ENCODE peak calls at places on chromosomes 16 and 17, in nine cellular contexts. R is neural progenitor cell, D is GM23248, Z is hepatocyte, W is PC-3, G is OCI-LY7, U is HCT116, T is SK-N-SH, S is MM.1S. N is an unnamed sample.
A peak's percentile ranks its signal among the peaks of the same experiment; 100 is the strongest.

GRCh38 chr17:79852748-79853147 is 13.5 kb upstream of the CBX4 start:
- DNase-seq in R (no peak), D (peak; percentile 57), Z (no peak), W (peak; percentile 36), G (no peak), U (no peak), T (no peak), S (peak; percentile 54), N (no peak)

GRCh38 chr16:73040136-73040535 is 7.8 kb downstream of the ZFHX3 start:
- DNase-seq in R (peak; percentile 57), D (no peak), Z (no peak), W (no peak), G (no peak), U (no peak), T (no peak), S (no peak), N (peak; percentile 95)

GRCh38 chr17:40084477-40084876 is 15.9 kb downstream of the NR1D1 start:
- DNase-seq in R (no peak), D (no peak), Z (no peak), W (no peak), G (no peak), U (no peak), T (no peak), S (no peak), N (no peak)

GRCh38 chr17:8556074-8556473 is 74.5 kb downstream of the MYH10 start:
- DNase-seq in R (no peak), D (peak; percentile 7), Z (peak; percentile 27), W (peak; percentile 69), G (no peak), U (peak; percentile 8), T (no peak), S (no peak), N (no peak)

GRCh38 chr17:33266116-33266515 is 27.0 kb downstream of the ASIC2 start:
- DNase-seq in R (no peak), D (peak; percentile 50), Z (no peak), W (no peak), G (no peak), U (no peak), T (no peak), S (no peak), N (no peak)

GRCh38 chr16:11794991-11795886 is 1.8 kb downstream of the ZC3H7A start:
- DNase-seq in R (no peak), D (peak; percentile 35), Z (no peak), W (no peak), G (no peak), U (no peak), T (no peak), S (no peak), N (no peak)

GRCh38 chr16:71894229-71894920 is 956 bp upstream of the IST1 start:
- DNase-seq in R (peak; percentile 79), D (peak; percentile 74), Z (peak; percentile 67), W (peak; percentile 59), G (peak; percentile 43), U (peak; percentile 43), T (peak; percentile 37), S (peak; percentile 77), N (peak; percentile 85)

GRCh38 chr17:20035501-20035900 is 26.3 kb downstream of the SPECC1 start:
- DNase-seq in R (no peak), D (no peak), Z (no peak), W (no peak), G (no peak), U (no peak), T (no peak), S (no peak), N (no peak)

GRCh38 chr16:9060225-9060624 is 31.2 kb upstream of the HAPSTR1 start:
- DNase-seq in R (no peak), D (peak; percentile 51), Z (no peak), W (peak; percentile 39), G (no peak), U (no peak), T (no peak), S (no peak), N (no peak)

GRCh38 chr17:81885869-81886548 is 5.4 kb downstream of the ALYREF start:
- DNase-seq in R (no peak), D (peak; percentile 81), Z (no peak), W (peak; percentile 93), G (no peak), U (no peak), T (peak; percentile 21), S (no peak), N (no peak)

GRCh38 chr16:74732951-74733350 is 32.3 kb upstream of the MLKL start:
- DNase-seq in R (no peak), D (no peak), Z (no peak), W (no peak), G (no peak), U (no peak), T (no peak), S (no peak), N (no peak)

GRCh38 chr16:74730049-74730683 is 29.5 kb upstream of the MLKL start:
- DNase-seq in R (no peak), D (no peak), Z (peak; percentile 53), W (peak; percentile 50), G (no peak), U (no peak), T (no peak), S (no peak), N (no peak)

GRCh38 chr16:74734361-74735161 is 33.9 kb upstream of the MLKL start:
- DNase-seq in R (peak; percentile 77), D (peak; percentile 27), Z (no peak), W (no peak), G (no peak), U (no peak), T (no peak), S (no peak), N (peak; percentile 86)

GRCh38 chr16:74735162-74735452 is 34.4 kb upstream of the MLKL start:
- DNase-seq in R (no peak), D (no peak), Z (no peak), W (no peak), G (no peak), U (no peak), T (no peak), S (no peak), N (no peak)

DNA sequence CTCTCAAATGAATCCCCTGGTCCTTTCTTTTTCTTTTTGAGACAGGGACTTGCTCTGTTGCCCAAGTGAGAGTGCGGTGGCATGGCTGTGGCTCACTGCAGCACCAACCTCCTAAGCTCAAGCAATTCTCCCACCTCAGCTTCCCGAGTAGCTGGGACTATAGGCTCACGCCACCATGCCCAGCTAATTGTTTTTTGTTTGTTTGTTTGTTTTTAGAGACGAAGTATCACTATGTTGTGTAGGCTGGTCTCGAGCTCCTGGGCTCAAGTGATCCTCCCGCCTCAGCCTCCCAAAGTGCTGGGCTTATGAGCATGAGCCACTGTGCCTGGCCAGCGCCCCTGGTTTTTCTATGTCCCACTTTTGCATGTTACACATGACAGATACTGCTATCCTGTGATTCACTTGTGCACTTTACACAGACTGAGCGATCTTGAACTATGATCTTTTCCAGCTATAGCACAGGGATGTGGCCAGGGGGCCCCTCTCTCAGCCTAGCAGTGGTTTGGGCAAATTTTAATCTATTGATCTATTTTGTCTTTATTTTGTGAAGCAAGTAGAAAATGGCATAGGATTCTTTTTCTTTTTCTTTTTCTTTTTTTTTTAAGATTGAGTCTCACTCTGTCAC is 31.3 kb upstream of the MLKL start:
- DNase-seq in R (no peak), D (no peak), Z (no peak), W (no peak), G (no peak), U (no peak), T (no peak), S (no peak), N (no peak)
- TF ChIP-seq EZH2phosphoT487 in R (no peak), D (no peak), Z (no peak), W (no peak), G (no peak), U (no peak), T (no peak), S (no peak), N (no peak)

DNA sequence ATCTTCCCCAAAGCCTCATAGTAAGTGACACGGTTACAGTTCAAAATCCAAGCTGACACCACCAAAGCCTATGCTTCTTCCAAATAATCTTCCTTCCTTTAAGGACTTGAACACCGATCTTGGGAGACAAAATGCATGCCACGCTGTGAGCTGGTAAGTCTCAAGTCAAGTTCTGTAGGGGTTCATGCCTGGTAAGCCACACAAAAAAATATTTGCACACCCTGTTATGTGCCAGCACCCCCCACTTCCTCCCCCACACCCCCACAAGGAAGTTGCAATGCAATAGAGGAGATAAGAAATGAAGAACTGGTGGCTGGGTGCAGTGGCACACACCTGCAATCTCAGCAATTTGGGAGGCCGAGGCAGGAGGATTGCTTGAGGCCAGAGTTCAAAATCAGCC is 5.6 kb downstream of the NOG start:
- DNase-seq in R (no peak), D (no peak), Z (no peak), W (no peak), G (no peak), U (no peak), T (no peak), S (no peak), N (no peak)
- H3K4me3 ChIP-seq in R (no peak overlapping the region), D (no peak overlapping the region), Z (no peak overlapping the region), W (no peak overlapping the region), G (no peak overlapping the region), U (no peak overlapping the region), T (no peak overlapping the region), S (no peak overlapping the region), N (no peak overlapping the region)

GRCh38 chr16:81497690-81498089 is 53.1 kb downstream of the CMIP start:
- DNase-seq in R (no peak), D (no peak), Z (no peak), W (no peak), G (peak; percentile 43), U (no peak), T (no peak), S (no peak), N (peak; percentile 34)
- TF ChIP-seq EZH2phosphoT487 in R (no peak), D (no peak), Z (no peak), W (no peak), G (no peak), U (no peak), T (no peak), S (no peak), N (no peak)

GRCh38 chr17:63911041-63911635 is at the start of gene CSHL1:
- DNase-seq in R (no peak), D (no peak), Z (no peak), W (no peak), G (no peak), U (no peak), T (no peak), S (no peak), N (peak; percentile 16)

GRCh38 chr17:63917646-63918045 is 993 bp downstream of the GH1 start:
- DNase-seq in R (no peak), D (no peak), Z (no peak), W (no peak), G (no peak), U (no peak), T (no peak), S (no peak), N (no peak)

GRCh38 chr17:63916566-63917185 is 2.0 kb downstream of the GH1 start:
- DNase-seq in R (no peak), D (no peak), Z (no peak), W (no peak), G (no peak), U (no peak), T (no peak), S (no peak), N (no peak)

GRCh38 chr17:63911657-63912100 is 621 bp upstream of the CSHL1 start:
- DNase-seq in R (peak; percentile 59), D (peak; percentile 52), Z (peak; percentile 48), W (peak; percentile 71), G (peak; percentile 62), U (peak; percentile 16), T (peak; percentile 88), S (peak; percentile 20), N (peak; percentile 74)

DNA sequence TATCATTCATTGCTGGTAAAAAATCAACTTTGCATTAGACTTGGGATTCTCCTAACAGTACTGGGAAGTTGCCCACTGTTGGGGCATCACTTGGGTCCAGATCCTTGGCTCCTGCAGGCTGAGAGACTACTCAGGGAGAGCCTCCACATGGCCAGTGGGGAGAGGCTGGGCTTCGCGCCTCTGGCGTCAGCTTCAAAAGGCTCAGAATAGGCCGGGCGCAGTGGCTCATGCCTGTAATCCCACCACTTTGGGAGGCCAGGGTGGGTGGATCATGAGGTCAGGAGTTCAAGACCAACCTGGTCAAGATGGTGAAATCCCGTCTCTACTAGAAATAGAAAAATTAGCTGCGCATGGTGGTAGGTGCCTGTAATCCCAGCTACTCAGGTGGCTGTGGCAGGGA is 3.4 kb upstream of the CSHL1 start:
- DNase-seq in R (no peak), D (no peak), Z (no peak), W (no peak), G (no peak), U (no peak), T (no peak), S (no peak), N (no peak)
- H3K4me3 ChIP-seq in R (no peak overlapping the region), D (no peak overlapping the region), Z (no peak overlapping the region), W (no peak overlapping the region), G (no peak overlapping the region), U (no peak overlapping the region), T (no peak overlapping the region), S (no peak overlapping the region), N (no peak overlapping the region)

N was measured in GM23338.